ENCODE peak calls at places on chromosomes 6 and 20, in seven cellular contexts. T is B cell, R is mucosa of descending colon, Q is left lung, A is Peyer's patch, S is endothelial cell of umbilical vein, P is ovary. J is an unnamed sample.

GRCh38 chr6:89081129-89081422 is 525 bp downstream of the PNRC1 start:
- DNase-seq in S (no peak), T (no peak), A (no peak), R (no peak), P (no peak), Q (no peak), J (no peak)

GRCh38 chr20:4657096-4657495 is 64.6 kb upstream of the PRND start:
- DNase-seq in A (no peak), T (no peak), P (no peak), S (no peak), Q (no peak), R (no peak), J (no peak)

GRCh38 chr20:46378390-46379009 is 27.9 kb downstream of the ELMO2 start:
- DNase-seq in Q (no peak), P (no peak), R (no peak), T (no peak), S (no peak), A (no peak), J (no peak)

GRCh38 chr20:62378215-62378614 is 8.7 kb upstream of the RPS21 start:
- DNase-seq in P (no peak), S (no peak), Q (no peak), T (no peak), A (no peak), R (no peak), J (no peak)

GRCh38 chr6:30722280-30723112 is 2.3 kb downstream of the TUBB start:
- DNase-seq in Q (peak), T (peak), S (peak), P (peak), R (peak), A (peak), J (peak)

GRCh38 chr6:143842468-143842901 is 653 bp upstream of the LTV1 start:
- DNase-seq in A (no peak), T (no peak), S (no peak), Q (no peak), R (no peak), P (no peak), J (no peak)

GRCh38 chr6:110944681-110945151 is 13.8 kb upstream of the GTF3C6 start:
- DNase-seq in S (peak), Q (no peak), T (peak), A (no peak), P (no peak), R (no peak), J (peak)

GRCh38 chr6:138815797-138816528 is 20.1 kb downstream of the ECT2L start:
- DNase-seq in Q (no peak), T (peak), S (peak), A (no peak), R (no peak), P (no peak), J (no peak)

GRCh38 chr6:118372413-118372812 is 175.7 kb upstream of the PLN start:
- DNase-seq in P (no peak), S (peak), Q (no peak), T (no peak), A (no peak), R (no peak), J (no peak)

GRCh38 chr6:26452631-26453030 is 5.1 kb upstream of the BTN2A1 start:
- DNase-seq in A (no peak), R (no peak), S (no peak), Q (no peak), P (no peak), T (no peak), J (no peak)

GRCh38 chr6:35219683-35220326 is 6.0 kb downstream of the SCUBE3 start:
- DNase-seq in T (no peak), A (no peak), R (no peak), S (no peak), P (no peak), Q (no peak), J (no peak)

GRCh38 chr6:89675949-89676753 is 37.6 kb upstream of the LYRM2 start:
- DNase-seq in S (no peak), T (no peak), P (no peak), R (no peak), A (no peak), Q (no peak), J (no peak)

GRCh38 chr6:158536891-158537798 is 22.7 kb upstream of the TMEM181 start:
- DNase-seq in A (no peak), T (no peak), Q (peak), R (peak), S (no peak), P (peak), J (peak)

GRCh38 chr6:17966451-17966850 is 21.0 kb downstream of the KIF13A start:
- DNase-seq in A (no peak), R (no peak), S (no peak), Q (no peak), P (no peak), T (no peak), J (no peak)

GRCh38 chr20:63284083-63284440 is 8.9 kb upstream of the COL20A1 start:
- DNase-seq in P (no peak), Q (no peak), S (no peak), R (no peak), T (no peak), A (no peak), J (peak)

GRCh38 chr6:36963451-36964290 is 9.1 kb downstream of the PI16 start:
- DNase-seq in Q (no peak), S (no peak), R (no peak), P (peak), T (peak), A (peak), J (peak)

GRCh38 chr20:58818585-58819285 is 32.0 kb downstream of the GNAS-AS1 start:
- DNase-seq in R (no peak), S (no peak), Q (no peak), A (no peak), T (no peak), P (no peak), J (peak)

GRCh38 chr6:36039113-36039512 is 11.5 kb downstream of the MAPK14 start:
- DNase-seq in T (no peak), Q (no peak), R (no peak), A (no peak), S (peak), P (no peak), J (no peak)

GRCh38 chr20:63280929-63281545 is 8.4 kb downstream of the ARFGAP1 start:
- DNase-seq in Q (no peak), R (no peak), P (no peak), S (no peak), T (no peak), A (no peak), J (no peak)

GRCh38 chr6:130215526-130215925 is 7.2 kb downstream of the SAMD3 start:
- DNase-seq in P (no peak), T (no peak), A (no peak), R (no peak), Q (no peak), S (no peak), J (peak)

GRCh38 chr6:37897321-37897720 is 77.8 kb downstream of the ZFAND3 start:
- DNase-seq in P (no peak), Q (no peak), S (no peak), R (no peak), T (no peak), A (no peak), J (no peak)

GRCh38 chr20:62583424-62583920 is 58.8 kb upstream of the SLCO4A1 start:
- DNase-seq in P (no peak), S (no peak), A (no peak), R (no peak), Q (no peak), T (no peak), J (no peak)

GRCh38 chr6:106104941-106105340 is 18.8 kb downstream of the PRDM1 start:
- DNase-seq in P (no peak), Q (no peak), T (no peak), R (no peak), S (no peak), A (no peak), J (no peak)

GRCh38 chr20:1122388-1123315 is 4.2 kb downstream of the PSMF1 start:
- DNase-seq in A (peak), R (peak), S (peak), P (no peak), Q (peak), T (no peak), J (no peak)

GRCh38 chr6:4999586-4999985 is 4.3 kb downstream of the RPP40 start:
- DNase-seq in R (no peak), S (no peak), T (no peak), Q (no peak), P (no peak), A (no peak), J (no peak)

GRCh38 chr6:157325069-157325805 is 1.9 kb upstream of the TMEM242 start:
- DNase-seq in P (no peak), Q (no peak), R (no peak), S (peak), T (no peak), A (no peak), J (no peak)

GRCh38 chr6:125759184-125759902 is 9.9 kb downstream of the HEY2 start:
- DNase-seq in S (no peak), R (peak), T (no peak), P (no peak), A (no peak), Q (no peak), J (peak)

GRCh38 chr20:10509411-10509810 is 74.3 kb downstream of the SLX4IP start:
- DNase-seq in S (no peak), A (no peak), Q (no peak), T (no peak), P (no peak), R (no peak), J (no peak)

GRCh38 chr20:41064377-41064776 is 35.8 kb downstream of the TOP1 start:
- DNase-seq in A (no peak), T (peak), Q (no peak), S (no peak), R (no peak), P (no peak), J (no peak)

GRCh38 chr6:32664827-32665362 is 1.6 kb downstream of the HLA-DQB1 start:
- DNase-seq in S (no peak), R (no peak), T (peak), P (no peak), A (peak), Q (no peak), J (peak)

GRCh38 chr6:48087448-48087847 is 23.5 kb downstream of the PTCHD4 start:
- DNase-seq in T (no peak), P (no peak), S (peak), R (no peak), A (no peak), Q (no peak), J (no peak)

GRCh38 chr6:52388790-52389189 is 26.8 kb downstream of the PAQR8 start:
- DNase-seq in Q (no peak), P (no peak), S (no peak), T (no peak), R (no peak), A (peak), J (no peak)

GRCh38 chr6:30171677-30172471 is 8.5 kb downstream of the TRIM15 start:
- DNase-seq in Q (peak), S (no peak), A (no peak), P (peak), T (peak), R (no peak), J (peak)

GRCh38 chr6:142469220-142469619 is 167.4 kb downstream of the ADGRG6 start:
- DNase-seq in S (no peak), P (no peak), A (no peak), R (no peak), T (no peak), Q (no peak), J (no peak)

GRCh38 chr6:9901376-9901775 is 513.5 kb downstream of the TFAP2A start:
- DNase-seq in S (no peak), Q (no peak), R (no peak), P (no peak), A (no peak), T (no peak), J (no peak)

GRCh38 chr20:51660741-51661608 is 107.2 kb downstream of the ATP9A start:
- DNase-seq in A (no peak), R (no peak), S (peak), T (no peak), P (no peak), Q (no peak), J (peak)

GRCh38 chr20:7828437-7828836 is 111.8 kb downstream of the HAO1 start:
- DNase-seq in P (no peak), Q (no peak), T (no peak), S (no peak), A (no peak), R (no peak), J (no peak)

GRCh38 chr6:107740496-107741190 is 83.5 kb downstream of the SCML4 start:
- DNase-seq in S (no peak), A (peak), Q (no peak), P (no peak), T (peak), R (no peak), J (peak)

GRCh38 chr6:38997128-38997761 is 51.3 kb upstream of the GLP1R start:
- DNase-seq in Q (no peak), S (peak), R (no peak), P (no peak), T (peak), A (no peak), J (peak)

GRCh38 chr20:53881362-53881761 is 189.0 kb downstream of the BCAS1 start:
- DNase-seq in T (no peak), R (no peak), A (no peak), Q (no peak), S (no peak), P (no peak), J (no peak)

DNA sequence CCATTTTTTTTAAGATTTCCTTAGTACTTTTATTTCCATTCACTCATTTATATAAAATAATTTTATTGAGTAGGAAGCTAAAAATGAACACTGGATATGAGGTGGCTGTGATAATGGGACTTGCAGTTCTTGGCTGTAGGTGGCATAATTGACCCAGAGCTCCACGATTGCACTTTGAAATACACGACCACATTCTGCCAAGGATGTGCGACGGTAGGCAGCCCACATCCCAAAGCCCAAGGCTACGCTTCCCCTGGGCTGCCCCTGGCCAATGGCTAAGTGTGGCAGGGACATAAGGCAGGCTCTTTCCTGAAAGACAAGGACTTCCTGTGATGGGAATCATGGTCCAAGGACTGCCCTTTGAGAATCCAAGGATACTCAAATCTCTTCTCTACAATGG is 43.7 kb upstream of the ADTRP start:
- DNase-seq in S (no peak), P (no peak), A (no peak), R (no peak), Q (no peak), T (peak), J (peak)
- TF ChIP-seq CTCF in S (no peak), P (no peak), A (no peak), R (no peak), Q (no peak), T (peak), J (no peak)

GRCh38 chr6:41445268-41445667 is 100.9 kb upstream of the FOXP4 start:
- DNase-seq in A (no peak), R (no peak), T (no peak), P (peak), Q (no peak), S (no peak), J (no peak)

GRCh38 chr6:41440958-41441357 is 105.2 kb upstream of the FOXP4 start:
- DNase-seq in Q (no peak), R (no peak), P (no peak), T (no peak), A (no peak), S (no peak), J (no peak)

GRCh38 chr6:41443616-41444525 is 102.3 kb upstream of the FOXP4 start:
- DNase-seq in Q (peak), S (no peak), A (no peak), P (peak), T (no peak), R (no peak), J (no peak)

GRCh38 chr6:41441598-41442205 is 104.5 kb upstream of the FOXP4 start:
- DNase-seq in R (no peak), S (no peak), A (no peak), T (no peak), Q (no peak), P (no peak), J (peak)

GRCh38 chr6:41442800-41443501 is 103.2 kb upstream of the FOXP4 start:
- DNase-seq in A (no peak), Q (peak), T (peak), S (no peak), P (peak), R (no peak), J (peak)
- TF ChIP-seq CTCF in A (no peak), Q (peak), T (peak), S (peak), P (no peak), R (peak), J (peak)

DNA sequence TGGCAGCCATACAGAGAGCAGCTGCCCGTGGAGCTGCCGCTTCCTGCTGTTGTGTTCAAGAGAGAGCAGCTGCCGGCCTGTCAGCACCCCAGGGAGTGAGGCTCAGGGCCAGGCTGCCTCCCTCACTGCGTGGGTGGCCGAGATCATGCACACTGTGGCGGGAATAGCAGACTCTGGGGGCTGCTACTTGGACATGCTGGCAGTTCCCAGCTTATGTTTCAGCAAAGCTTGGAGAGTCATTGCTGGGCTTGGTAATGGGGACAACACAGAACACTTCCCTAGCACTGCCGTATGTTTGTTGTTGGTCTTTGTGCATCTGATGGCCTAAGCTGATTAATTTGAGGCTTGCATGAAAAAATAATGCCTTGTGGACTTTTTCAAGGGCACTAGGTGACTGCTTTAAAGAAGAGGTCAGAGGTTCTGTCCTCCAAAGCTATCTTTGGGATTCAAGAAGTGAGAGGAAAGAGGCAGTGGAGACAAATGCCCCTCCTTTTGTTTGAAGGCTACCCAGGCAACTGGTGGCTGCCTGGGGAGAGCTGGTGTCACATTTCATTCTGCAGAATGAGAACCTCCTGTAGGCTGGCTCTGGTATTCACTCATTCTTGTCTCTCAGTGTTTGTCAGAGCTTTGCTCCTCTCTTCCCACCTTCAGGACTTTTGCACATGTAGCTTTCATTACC is 18.8 kb downstream of the MRAP2 start:
- DNase-seq in P (peak), A (no peak), T (no peak), Q (peak), S (peak), R (no peak), J (no peak)
- TF ChIP-seq CTCF in P (no peak), A (no peak), T (no peak), Q (no peak), S (no peak), R (no peak), J (no peak)

DNA sequence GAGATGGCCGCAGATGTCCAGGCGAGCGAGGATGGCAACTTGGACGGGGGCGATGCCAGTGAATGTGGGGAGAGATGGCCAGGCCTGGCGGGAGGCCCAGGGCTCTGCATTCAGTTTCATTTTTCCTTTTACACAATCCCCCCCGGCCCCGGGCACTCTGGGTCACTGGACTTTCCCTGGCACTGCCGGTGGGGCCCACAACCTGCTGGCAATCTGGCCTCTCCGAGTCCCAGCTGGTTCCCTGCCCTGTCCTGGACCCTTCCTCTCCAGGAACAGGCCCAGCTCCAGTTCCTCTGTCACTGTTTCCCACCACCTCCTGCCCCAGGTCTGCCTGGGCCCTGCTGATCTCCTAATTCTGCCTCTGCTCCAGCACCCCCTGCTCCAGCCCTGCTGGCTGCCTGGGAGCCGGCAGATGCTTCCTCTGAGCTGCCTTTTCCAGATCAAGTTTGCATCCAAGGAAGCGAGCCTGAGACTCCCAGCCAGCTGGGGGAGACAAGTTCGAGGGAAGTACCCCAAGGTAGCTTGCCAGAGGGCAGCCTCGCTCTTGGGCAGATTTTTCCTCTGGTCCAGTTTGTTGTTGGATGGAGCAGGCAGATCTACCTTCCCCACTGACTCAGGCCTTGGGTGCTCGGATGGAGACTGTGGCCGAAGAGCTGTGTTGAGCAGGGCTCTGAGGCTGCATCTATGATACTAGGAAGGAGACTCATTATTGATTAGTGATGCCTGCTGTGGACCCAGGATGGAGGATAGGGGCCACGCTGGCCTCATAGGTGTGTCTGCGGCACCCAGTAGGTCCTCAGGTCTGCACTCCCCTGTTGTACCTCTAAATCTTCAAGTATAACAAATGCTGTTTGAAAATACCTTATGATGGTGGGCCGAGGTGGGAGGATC is 83.2 kb downstream of the CEBPB start:
- DNase-seq in P (no peak), R (no peak), T (no peak), Q (no peak), S (no peak), A (no peak), J (no peak)
- TF ChIP-seq CTCF in P (no peak), R (no peak), T (no peak), Q (no peak), S (no peak), A (no peak), J (no peak)

J was measured in activated CD8-positive, alpha-beta T cell treated with anti-CD3 and anti-CD28 coated beads for 36 hours.